ENCODE peak calls at places on chromosomes 1 and 21, in five cellular contexts. K is effector memory CD4-positive, alpha-beta T cell; R is GM23248; V is transverse colon; I is tibial artery. T is an unnamed sample.
A peak's percentile ranks its signal among the peaks of the same experiment; 100 is the strongest.

GRCh38 chr1:99170516-99170915 is 93.8 kb upstream of the PLPPR4 start:
- DNase-seq in V (no peak), I (no peak), K (no peak), R (peak; percentile 63), T (no peak)

GRCh38 chr1:108053291-108054023 is 88.5 kb upstream of the VAV3 start:
- DNase-seq in V (no peak), R (peak; percentile 91), K (no peak), I (no peak), T (peak; percentile 65)

GRCh38 chr1:205537386-205538018 is 33.0 kb downstream of the CDK18 start:
- DNase-seq in K (no peak), V (peak; percentile 5), I (no peak), R (peak; percentile 58), T (peak; percentile 42)

GRCh38 chr1:47587891-47588582 is 150.2 kb downstream of the FOXD2 start:
- DNase-seq in K (no peak), I (peak; percentile 67), R (no peak), V (no peak), T (no peak)

GRCh38 chr1:78833491-78833890 is 173.0 kb downstream of the ADGRL4 start:
- DNase-seq in K (no peak), V (no peak), R (peak; percentile 72), I (no peak), T (peak; percentile 1)

GRCh38 chr1:186715887-186716809 is 35.9 kb upstream of the PTGS2 start:
- DNase-seq in K (no peak), V (no peak), I (no peak), R (peak; percentile 10), T (no peak)

GRCh38 chr1:59107516-59107915 is 189.4 kb upstream of the FGGY start:
- DNase-seq in R (peak; percentile 30), K (no peak), I (peak; percentile 93), V (no peak), T (no peak)

GRCh38 chr1:63480057-63480456 is 43.0 kb downstream of the ITGB3BP start:
- DNase-seq in K (no peak), R (no peak), I (no peak), V (no peak), T (no peak)

GRCh38 chr1:244896550-244896949 is 32.2 kb upstream of the HNRNPU start:
- DNase-seq in I (no peak), R (peak; percentile 59), V (no peak), K (no peak), T (peak; percentile 26)

GRCh38 chr1:7669559-7670208 is 101.4 kb upstream of the VAMP3 start:
- DNase-seq in R (peak; percentile 68), K (peak; percentile 37), V (peak; percentile 41), I (no peak), T (peak; percentile 28)

GRCh38 chr1:209155556-209155955 is 428.0 kb upstream of the CAMK1G start:
- DNase-seq in I (no peak), R (no peak), K (no peak), V (no peak), T (no peak)

GRCh38 chr21:43859747-43860214 is 5.2 kb upstream of the AGPAT3 start:
- DNase-seq in R (no peak), I (no peak), K (no peak), V (no peak), T (no peak)

GRCh38 chr1:152907686-152908601 is at the start of gene IVL:
- DNase-seq in K (no peak), V (no peak), I (no peak), R (peak; percentile 56), T (peak; percentile 24)

GRCh38 chr1:11407301-11407994 is 71.5 kb upstream of the DISP3 start:
- DNase-seq in V (no peak), I (no peak), K (no peak), R (no peak), T (no peak)

GRCh38 chr1:160006312-160006940 is 25.4 kb downstream of the PIGM start:
- DNase-seq in V (peak; percentile 82), K (peak; percentile 38), I (no peak), R (peak; percentile 81), T (peak; percentile 78)

GRCh38 chr1:205505791-205506190 is 1.3 kb downstream of the CDK18 start:
- DNase-seq in I (peak; percentile 95), K (no peak), R (peak; percentile 47), V (peak; percentile 26), T (peak; percentile 49)

GRCh38 chr1:162663589-162664030 is 31.3 kb downstream of the DDR2 start:
- DNase-seq in R (peak; percentile 97), I (no peak), V (no peak), K (no peak), T (peak; percentile 57)

GRCh38 chr21:36080386-36080785 is 10.6 kb downstream of the CBR1 start:
- DNase-seq in R (no peak), V (no peak), I (no peak), K (no peak), T (no peak)

GRCh38 chr1:245585252-245585959 is 430.6 kb downstream of the KIF26B start:
- DNase-seq in R (peak; percentile 87), V (no peak), K (no peak), I (no peak), T (peak; percentile 16)

GRCh38 chr1:78157162-78157561 is 111.4 kb downstream of the GIPC2 start:
- DNase-seq in R (peak; percentile 54), K (no peak), I (no peak), V (no peak), T (no peak)

GRCh38 chr1:203028067-203028783 is 1.9 kb downstream of the PPFIA4 start:
- DNase-seq in V (no peak), R (no peak), I (peak; percentile 53), K (no peak), T (no peak)

GRCh38 chr1:11550664-11551283 is 71.8 kb downstream of the DISP3 start:
- DNase-seq in V (peak; percentile 17), K (no peak), I (no peak), R (peak; percentile 83), T (peak; percentile 65)

GRCh38 chr1:161261859-161262225 is 3.3 kb downstream of the PCP4L1 start:
- DNase-seq in I (no peak), R (no peak), K (no peak), V (no peak), T (no peak)

GRCh38 chr1:176494436-176494835 is 31.5 kb downstream of the PAPPA2 start:
- DNase-seq in R (peak; percentile 13), K (no peak), I (no peak), V (no peak), T (no peak)

GRCh38 chr1:89087241-89087640 is 22.2 kb upstream of the GBP1 start:
- DNase-seq in R (no peak), K (no peak), V (no peak), I (no peak), T (no peak)

GRCh38 chr1:7853341-7854026 is 619 bp upstream of the UTS2 start:
- DNase-seq in K (no peak), I (no peak), V (no peak), R (no peak), T (no peak)

GRCh38 chr1:81111818-81112217 is 688.9 kb upstream of the ADGRL2 start:
- DNase-seq in R (peak; percentile 7), I (no peak), V (no peak), K (no peak), T (no peak)

GRCh38 chr21:34276711-34277425 is 86.9 kb upstream of the KCNE2 start:
- DNase-seq in R (peak; percentile 32), I (no peak), K (no peak), V (no peak), T (no peak)

GRCh38 chr1:204858381-204858821 is 12.3 kb upstream of the NFASC start:
- DNase-seq in I (no peak), K (no peak), V (no peak), R (peak; percentile 36), T (no peak)

DNA sequence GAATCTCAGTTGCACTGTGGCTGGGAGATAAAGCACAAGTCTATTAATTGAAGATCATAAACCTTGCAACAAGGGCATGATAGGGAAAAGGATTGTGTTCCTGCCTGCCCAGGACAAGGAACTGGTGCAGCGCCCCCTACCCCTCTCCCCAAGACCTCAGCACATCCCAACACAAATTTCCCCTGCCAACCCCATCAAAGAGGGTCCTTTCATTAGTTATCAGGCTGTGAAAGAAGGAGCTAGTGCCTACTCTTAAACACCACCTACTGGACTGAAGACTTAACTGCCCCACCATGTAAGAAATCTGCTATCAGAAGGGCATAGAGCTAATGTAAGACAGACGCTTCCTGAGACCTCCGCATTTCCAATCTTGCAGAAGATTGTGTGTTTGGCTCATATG is 372.6 kb downstream of the AGBL4 start:
- DNase-seq in I (no peak), V (no peak), K (no peak), R (no peak), T (no peak)
- H3K9me3 ChIP-seq in I (peaks cover 10% of the 10 kb centered on the region), V (no peaks in the 10 kb centered on the region), K (no peaks in the 10 kb centered on the region), R (peaks cover 4% of the 10 kb centered on the region), T (no peaks in the 10 kb centered on the region)

GRCh38 chr21:42652527-42653491 is 612 bp upstream of the PDE9A start:
- DNase-seq in V (peak; percentile 56), K (no peak), I (peak; percentile 79), R (peak; percentile 50), T (peak; percentile 59)
- H3K27me3 ChIP-seq in V (no peaks in the 10 kb centered on the region), K (peaks cover 4% of the 10 kb centered on the region), I (no peaks in the 10 kb centered on the region), R (peaks cover 60% of the 10 kb centered on the region), T (peaks cover 43% of the 10 kb centered on the region)

GRCh38 chr1:182608236-182608635 is 4.0 kb upstream of the RGS16 start:
- DNase-seq in I (no peak), R (no peak), V (no peak), K (no peak), T (no peak)
- H3K9me3 ChIP-seq in I (no peaks in the 10 kb centered on the region), R (no peaks in the 10 kb centered on the region), V (no peaks in the 10 kb centered on the region), K (no peaks in the 10 kb centered on the region), T (no peaks in the 10 kb centered on the region)

DNA sequence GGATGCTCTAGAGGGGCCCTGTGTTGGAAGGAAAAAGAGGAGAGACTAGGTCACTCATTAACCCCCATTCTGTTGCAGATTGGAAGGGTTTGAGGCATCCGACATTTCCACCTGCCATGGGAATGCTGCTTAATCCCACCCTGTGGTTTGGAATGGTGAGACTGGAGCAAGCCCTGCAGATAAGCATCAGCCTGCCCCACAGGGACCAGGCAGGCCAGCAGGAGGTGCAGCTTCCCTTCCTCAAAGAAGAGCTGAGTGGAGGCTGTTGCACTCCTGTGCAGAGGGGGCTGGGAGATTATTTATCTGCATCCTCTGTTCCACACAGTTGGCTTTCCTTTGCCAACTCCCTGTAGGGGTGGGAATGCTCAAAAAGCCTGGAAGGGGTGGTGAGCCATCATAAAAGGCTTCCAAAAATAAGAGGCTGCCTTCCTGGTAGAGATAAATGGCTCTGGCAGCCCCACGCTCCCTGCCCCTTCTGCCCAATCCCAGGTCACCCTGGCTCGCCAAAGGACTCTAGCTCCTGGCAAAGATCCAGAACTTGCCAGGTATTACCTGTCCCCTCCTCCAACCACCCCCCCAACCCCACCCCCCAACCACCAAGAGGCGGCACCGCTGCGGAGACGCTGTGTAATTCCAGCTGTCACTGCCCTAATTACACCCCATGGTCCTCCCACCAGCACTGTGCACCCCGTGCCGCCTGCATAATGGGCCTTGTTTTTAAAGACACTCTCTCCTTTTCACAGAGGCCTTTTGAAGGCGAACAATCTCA is 83.0 kb upstream of the ZC3H12A start:
- DNase-seq in K (no peak), R (no peak), V (no peak), I (no peak), T (no peak)
- H3K27me3 ChIP-seq in K (no peaks in the 10 kb centered on the region), R (no peaks in the 10 kb centered on the region), V (peaks cover 50% of the 10 kb centered on the region), I (no peaks in the 10 kb centered on the region), T (peaks cover 6% of the 10 kb centered on the region)